ENCODE peak calls at places on chromosomes 16 and 17, in seven cellular contexts. One of them, this sample, is unnamed.

GRCh38 chr17:74239169-74239568 is 25.8 kb downstream of the TTYH2 start:
- DNase-seq in suprapubic skin: no peak
- DNase-seq in HCT116: no peak
- DNase-seq in CD8-positive, alpha-beta T cell: no peak
- DNase-seq in pancreas: no peak
- DNase-seq in osteocyte: no peak
- DNase-seq in Peyer's patch: no peak
- DNase-seq in this sample: peak; percentile 73

GRCh38 chr17:51706098-51706497 is 445.8 kb downstream of the UTP18 start:
- DNase-seq in osteocyte: no peak
- DNase-seq in Peyer's patch: no peak
- DNase-seq in pancreas: no peak
- DNase-seq in HCT116: no peak
- DNase-seq in suprapubic skin: no peak
- DNase-seq in CD8-positive, alpha-beta T cell: no peak
- DNase-seq in this sample: no peak

GRCh38 chr17:76969598-76970172 is 101.5 kb downstream of the MGAT5B start:
- DNase-seq in suprapubic skin: no peak
- DNase-seq in pancreas: no peak
- DNase-seq in CD8-positive, alpha-beta T cell: no peak
- DNase-seq in Peyer's patch: no peak
- DNase-seq in HCT116: no peak
- DNase-seq in osteocyte: no peak
- DNase-seq in this sample: no peak

GRCh38 chr16:51872536-51872935 is 674.4 kb downstream of the TOX3 start:
- DNase-seq in Peyer's patch: no peak
- DNase-seq in pancreas: no peak
- DNase-seq in suprapubic skin: no peak
- DNase-seq in CD8-positive, alpha-beta T cell: no peak
- DNase-seq in HCT116: no peak
- DNase-seq in osteocyte: no peak
- DNase-seq in this sample: no peak

GRCh38 chr17:2957631-2958286 is 105.6 kb downstream of the OR1D5 start:
- DNase-seq in osteocyte: no peak
- DNase-seq in pancreas: peak; percentile 13
- DNase-seq in HCT116: no peak
- DNase-seq in Peyer's patch: no peak
- DNase-seq in CD8-positive, alpha-beta T cell: no peak
- DNase-seq in suprapubic skin: peak; percentile 47
- DNase-seq in this sample: no peak

GRCh38 chr17:33651631-33652030 is 358.5 kb upstream of the ASIC2 start:
- DNase-seq in pancreas: no peak
- DNase-seq in osteocyte: no peak
- DNase-seq in CD8-positive, alpha-beta T cell: no peak
- DNase-seq in HCT116: no peak
- DNase-seq in Peyer's patch: no peak
- DNase-seq in suprapubic skin: no peak
- DNase-seq in this sample: no peak

GRCh38 chr16:5972747-5973146 is 875.2 kb upstream of the EEF2KMT start:
- DNase-seq in HCT116: no peak
- DNase-seq in suprapubic skin: no peak
- DNase-seq in Peyer's patch: no peak
- DNase-seq in pancreas: no peak
- DNase-seq in CD8-positive, alpha-beta T cell: no peak
- DNase-seq in osteocyte: no peak
- DNase-seq in this sample: no peak

GRCh38 chr17:74192950-74193781 is 10.3 kb upstream of the RPL38 start:
- DNase-seq in suprapubic skin: no peak
- DNase-seq in HCT116: no peak
- DNase-seq in CD8-positive, alpha-beta T cell: no peak
- DNase-seq in pancreas: peak; percentile 55
- DNase-seq in Peyer's patch: no peak
- DNase-seq in osteocyte: no peak
- DNase-seq in this sample: no peak

DNA sequence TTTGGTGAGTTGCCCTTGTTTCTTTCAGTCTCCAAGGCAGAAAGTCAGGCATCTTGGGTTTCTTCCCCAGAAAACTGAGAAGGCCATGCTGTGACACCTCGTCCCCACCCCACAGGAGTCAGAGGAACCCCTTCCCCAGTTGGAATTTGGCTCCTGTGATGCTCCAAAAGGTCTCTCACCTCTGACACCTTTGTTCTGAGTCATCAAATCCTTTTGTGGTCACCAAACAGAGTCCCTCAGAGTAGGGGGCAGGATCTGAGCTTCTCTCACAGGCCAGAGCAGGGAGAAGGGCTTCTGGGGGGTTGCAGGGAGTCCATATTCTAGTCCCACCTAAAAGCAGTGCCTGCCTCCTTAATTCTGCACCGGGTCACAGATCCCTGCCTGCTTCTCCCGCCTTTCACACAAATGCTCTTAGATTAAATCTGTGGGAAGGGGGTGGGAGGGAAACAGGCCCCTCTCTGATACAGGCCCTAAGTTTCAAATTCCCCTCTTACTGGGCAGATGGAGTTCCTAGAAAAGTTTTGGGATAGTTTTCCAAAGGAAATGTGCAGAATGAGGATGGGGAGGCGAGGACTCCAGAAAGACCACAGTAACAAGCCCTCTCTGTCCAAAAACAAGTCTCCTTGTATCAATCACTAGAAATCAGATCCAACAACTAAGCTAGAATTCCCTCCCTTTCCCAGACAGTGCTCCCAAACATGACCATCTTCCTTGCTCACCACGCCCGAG is 1.3 kb downstream of the PHOSPHO1 start:
- DNase-seq in CD8-positive, alpha-beta T cell: no peak
- DNase-seq in HCT116: no peak
- DNase-seq in pancreas: no peak
- DNase-seq in Peyer's patch: no peak
- DNase-seq in suprapubic skin: no peak
- DNase-seq in osteocyte: no peak
- DNase-seq in this sample: no peak
- TF ChIP-seq CTCF in CD8-positive, alpha-beta T cell: no peak
- TF ChIP-seq CTCF in HCT116: no peak
- TF ChIP-seq CTCF in pancreas: no peak
- TF ChIP-seq CTCF in Peyer's patch: no peak
- TF ChIP-seq CTCF in suprapubic skin: no peak
- TF ChIP-seq CTCF in osteocyte: no peak
- TF ChIP-seq CTCF in this sample: no peak

DNA sequence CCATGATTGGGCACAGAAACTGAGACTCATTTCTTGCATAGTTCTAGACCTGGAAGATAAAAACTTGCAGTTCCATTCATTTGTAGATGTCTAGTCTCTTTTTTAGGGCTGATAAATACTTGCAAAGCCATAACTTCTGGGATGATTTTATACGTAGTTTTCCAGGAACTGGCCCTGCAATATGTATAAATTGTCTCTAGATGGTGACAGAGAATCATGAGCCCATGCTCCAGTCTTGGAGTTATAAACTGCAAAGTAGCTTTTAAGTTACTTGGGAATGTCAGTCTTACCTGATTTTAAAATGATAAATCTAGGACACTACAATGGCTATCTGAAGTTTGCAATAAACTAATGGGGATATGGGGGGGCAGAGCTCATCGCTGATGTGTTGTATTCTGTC is 3.0 kb upstream of the ADAMTS18 start:
- DNase-seq in CD8-positive, alpha-beta T cell: no peak
- DNase-seq in pancreas: no peak
- DNase-seq in HCT116: no peak
- DNase-seq in osteocyte: no peak
- DNase-seq in Peyer's patch: no peak
- DNase-seq in suprapubic skin: no peak
- DNase-seq in this sample: no peak
- TF ChIP-seq CTCF in CD8-positive, alpha-beta T cell: no peak
- TF ChIP-seq CTCF in pancreas: no peak
- TF ChIP-seq CTCF in HCT116: no peak
- TF ChIP-seq CTCF in osteocyte: no peak
- TF ChIP-seq CTCF in Peyer's patch: no peak
- TF ChIP-seq CTCF in suprapubic skin: no peak
- TF ChIP-seq CTCF in this sample: no peak

DNA sequence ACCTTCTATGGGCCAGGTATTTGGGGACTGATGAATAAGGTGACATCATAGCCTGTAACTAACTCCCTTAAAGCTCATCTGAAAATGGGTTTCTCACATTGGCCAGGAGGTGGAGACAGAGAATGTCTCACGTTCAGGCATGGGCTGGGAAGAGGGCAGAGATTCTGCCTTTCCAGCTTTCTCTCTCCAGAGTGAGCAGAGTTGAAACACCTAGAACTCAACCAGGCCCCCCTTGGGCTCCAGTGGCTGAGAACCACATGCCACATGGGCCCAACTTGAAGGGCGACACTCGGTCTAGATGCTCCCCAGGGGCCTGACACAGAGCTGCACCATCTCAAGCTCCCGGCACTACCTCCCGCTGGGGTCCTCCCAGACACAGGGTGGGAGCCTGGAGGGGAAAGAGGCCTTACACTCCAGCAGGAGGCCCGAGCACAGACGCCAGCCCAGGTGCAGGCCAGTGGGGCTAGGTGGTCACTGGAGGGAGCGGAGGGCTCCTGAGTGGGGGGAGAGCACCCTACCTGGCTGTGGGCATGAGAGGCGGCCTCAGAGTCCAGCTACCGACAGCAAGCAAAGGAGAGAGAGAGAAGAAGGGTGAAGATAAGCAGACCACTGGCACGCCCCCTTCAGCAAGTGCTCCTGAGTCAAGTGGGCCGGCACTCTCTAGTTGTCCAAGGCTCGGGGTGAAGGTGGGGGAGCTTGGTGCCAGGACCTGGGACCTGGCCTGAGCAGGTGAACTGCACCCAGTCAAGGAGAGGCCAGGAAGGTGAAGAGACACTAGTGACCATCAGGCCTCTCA is 55.9 kb downstream of the MYO18A start:
- DNase-seq in suprapubic skin: no peak
- DNase-seq in pancreas: no peak
- DNase-seq in CD8-positive, alpha-beta T cell: peak; percentile 16
- DNase-seq in HCT116: no peak
- DNase-seq in Peyer's patch: no peak
- DNase-seq in osteocyte: no peak
- DNase-seq in this sample: no peak
- TF ChIP-seq CTCF in suprapubic skin: peak; percentile 12
- TF ChIP-seq CTCF in pancreas: no peak
- TF ChIP-seq CTCF in CD8-positive, alpha-beta T cell: peak; percentile 67
- TF ChIP-seq CTCF in HCT116: peak; percentile 92
- TF ChIP-seq CTCF in Peyer's patch: peak; percentile 72
- TF ChIP-seq CTCF in osteocyte: peak; percentile 77
- TF ChIP-seq CTCF in this sample: peak; percentile 21

GRCh38 chr17:11380761-11381160 is 139.7 kb downstream of the SHISA6 start:
- DNase-seq in pancreas: no peak
- DNase-seq in CD8-positive, alpha-beta T cell: no peak
- DNase-seq in HCT116: no peak
- DNase-seq in suprapubic skin: no peak
- DNase-seq in osteocyte: no peak
- DNase-seq in Peyer's patch: no peak
- DNase-seq in this sample: no peak

GRCh38 chr17:11389583-11389982 is 148.6 kb downstream of the SHISA6 start:
- DNase-seq in suprapubic skin: no peak
- DNase-seq in Peyer's patch: no peak
- DNase-seq in pancreas: no peak
- DNase-seq in HCT116: no peak
- DNase-seq in CD8-positive, alpha-beta T cell: no peak
- DNase-seq in osteocyte: no peak
- DNase-seq in this sample: no peak

GRCh38 chr17:11388061-11388460 is 147.0 kb downstream of the SHISA6 start:
- DNase-seq in suprapubic skin: no peak
- DNase-seq in CD8-positive, alpha-beta T cell: no peak
- DNase-seq in pancreas: no peak
- DNase-seq in Peyer's patch: no peak
- DNase-seq in HCT116: no peak
- DNase-seq in osteocyte: no peak
- DNase-seq in this sample: no peak

GRCh38 chr17:11383157-11383556 is 142.1 kb downstream of the SHISA6 start:
- DNase-seq in pancreas: no peak
- DNase-seq in HCT116: no peak
- DNase-seq in Peyer's patch: no peak
- DNase-seq in CD8-positive, alpha-beta T cell: no peak
- DNase-seq in osteocyte: no peak
- DNase-seq in suprapubic skin: no peak
- DNase-seq in this sample: no peak

GRCh38 chr17:11384131-11384530 is 143.1 kb downstream of the SHISA6 start:
- DNase-seq in Peyer's patch: no peak
- DNase-seq in HCT116: no peak
- DNase-seq in pancreas: no peak
- DNase-seq in suprapubic skin: no peak
- DNase-seq in CD8-positive, alpha-beta T cell: no peak
- DNase-seq in osteocyte: no peak
- DNase-seq in this sample: no peak
- TF ChIP-seq CTCF in Peyer's patch: no peak
- TF ChIP-seq CTCF in HCT116: no peak
- TF ChIP-seq CTCF in pancreas: no peak
- TF ChIP-seq CTCF in suprapubic skin: no peak
- TF ChIP-seq CTCF in CD8-positive, alpha-beta T cell: no peak
- TF ChIP-seq CTCF in osteocyte: no peak
- TF ChIP-seq CTCF in this sample: no peak

GRCh38 chr17:4014148-4014927 is 50.1 kb upstream of the ATP2A3 start:
- DNase-seq in CD8-positive, alpha-beta T cell: no peak
- DNase-seq in pancreas: no peak
- DNase-seq in HCT116: no peak
- DNase-seq in Peyer's patch: no peak
- DNase-seq in suprapubic skin: no peak
- DNase-seq in osteocyte: no peak
- DNase-seq in this sample: no peak

GRCh38 chr17:4018446-4018845 is 54.2 kb upstream of the ATP2A3 start:
- DNase-seq in pancreas: no peak
- DNase-seq in HCT116: no peak
- DNase-seq in CD8-positive, alpha-beta T cell: no peak
- DNase-seq in Peyer's patch: no peak
- DNase-seq in suprapubic skin: no peak
- DNase-seq in osteocyte: no peak
- DNase-seq in this sample: no peak

GRCh38 chr17:4019400-4019799 is 55.2 kb upstream of the ATP2A3 start:
- DNase-seq in osteocyte: no peak
- DNase-seq in HCT116: no peak
- DNase-seq in suprapubic skin: no peak
- DNase-seq in pancreas: no peak
- DNase-seq in CD8-positive, alpha-beta T cell: no peak
- DNase-seq in Peyer's patch: no peak
- DNase-seq in this sample: no peak

GRCh38 chr17:4020096-4020495 is 55.9 kb upstream of the ATP2A3 start:
- DNase-seq in pancreas: no peak
- DNase-seq in suprapubic skin: no peak
- DNase-seq in Peyer's patch: no peak
- DNase-seq in CD8-positive, alpha-beta T cell: no peak
- DNase-seq in osteocyte: no peak
- DNase-seq in HCT116: no peak
- DNase-seq in this sample: no peak

DNA sequence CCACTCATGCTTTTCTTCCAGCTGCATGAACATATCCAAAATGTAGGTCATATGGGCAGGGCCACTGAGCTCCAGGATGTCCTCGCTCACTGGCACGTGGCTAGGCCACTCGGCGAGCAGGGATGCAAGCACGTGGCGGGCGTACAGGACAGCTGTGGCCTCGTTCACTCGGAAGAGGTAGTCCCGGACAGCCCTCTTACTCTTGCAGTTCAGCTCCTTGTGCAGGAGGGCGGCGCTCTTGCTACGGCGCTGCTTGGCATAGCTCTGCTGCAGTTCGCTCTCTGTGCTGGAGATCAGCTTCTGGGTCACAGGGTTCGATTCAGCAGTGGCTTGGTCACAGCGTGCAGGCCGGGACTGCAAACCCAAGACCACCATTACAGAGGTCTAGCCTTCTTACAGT is 53.1 kb upstream of the ATP2A3 start:
- DNase-seq in Peyer's patch: no peak
- DNase-seq in pancreas: no peak
- DNase-seq in suprapubic skin: no peak
- DNase-seq in osteocyte: no peak
- DNase-seq in CD8-positive, alpha-beta T cell: no peak
- DNase-seq in HCT116: no peak
- DNase-seq in this sample: no peak
- TF ChIP-seq CTCF in Peyer's patch: peak; percentile 17
- TF ChIP-seq CTCF in pancreas: no peak
- TF ChIP-seq CTCF in suprapubic skin: no peak
- TF ChIP-seq CTCF in osteocyte: peak; percentile 14
- TF ChIP-seq CTCF in CD8-positive, alpha-beta T cell: no peak
- TF ChIP-seq CTCF in HCT116: no peak
- TF ChIP-seq CTCF in this sample: no peak

This sample was measured in omental fat pad.